ENCODE peak calls at places on chromosomes 1 and 21, in eight cellular contexts. Z, C, B, J, U, E, A and L are unnamed samples.

GRCh38 chr1:217332426-217333065 is 298.3 kb downstream of the GPATCH2 start:
- DNase-seq in Z (peak), C (no peak), B (peak), J (no peak), U (no peak), E (no peak), A (no peak), L (no peak)

GRCh38 chr1:226971765-226972164 is 31.7 kb downstream of the COQ8A start:
- DNase-seq in Z (no peak), C (no peak), B (no peak), J (no peak), U (no peak), E (no peak), A (no peak), L (no peak)

GRCh38 chr21:41183575-41183974 is 15.6 kb downstream of the BACE2 start:
- DNase-seq in Z (no peak), C (peak), B (no peak), J (no peak), U (no peak), E (no peak), A (no peak), L (peak)

GRCh38 chr1:36304970-36305914 is 926 bp upstream of the SH3D21 start:
- DNase-seq in Z (no peak), C (peak), B (no peak), J (peak), U (no peak), E (peak), A (no peak), L (peak)

GRCh38 chr1:60965280-60965854 is 117.0 kb upstream of the NFIA start:
- DNase-seq in Z (no peak), C (no peak), B (no peak), J (no peak), U (no peak), E (no peak), A (no peak), L (no peak)

GRCh38 chr1:39194398-39195051 is 10.0 kb upstream of the MACF1 start:
- DNase-seq in Z (no peak), C (no peak), B (no peak), J (no peak), U (no peak), E (no peak), A (no peak), L (no peak)

GRCh38 chr1:163703794-163704193 is 382.0 kb downstream of the NUF2 start:
- DNase-seq in Z (no peak), C (no peak), B (no peak), J (no peak), U (no peak), E (no peak), A (no peak), L (no peak)

GRCh38 chr1:206962269-206962668 is 8.0 kb downstream of the FCAMR start:
- DNase-seq in Z (no peak), C (no peak), B (no peak), J (no peak), U (no peak), E (no peak), A (peak), L (no peak)

GRCh38 chr21:31922881-31923280 is 50.1 kb downstream of the HUNK start:
- DNase-seq in Z (no peak), C (no peak), B (no peak), J (no peak), U (no peak), E (no peak), A (no peak), L (peak)

GRCh38 chr1:179058343-179059184 is 23.3 kb upstream of the TOR3A start:
- DNase-seq in Z (peak), C (peak), B (peak), J (no peak), U (no peak), E (peak), A (no peak), L (no peak)
- H3K4me3 ChIP-seq in Z (no peak), C (peak), B (no peak), J (no peak), U (no peak), E (no peak), A (no peak), L (no peak)

GRCh38 chr1:193807208-193807607 is 620.8 kb upstream of the B3GALT2 start:
- DNase-seq in Z (no peak), C (no peak), B (no peak), J (no peak), U (no peak), E (no peak), A (no peak), L (no peak)
- H3K4me3 ChIP-seq in Z (no peak), C (no peak), B (no peak), J (no peak), U (no peak), E (no peak), A (no peak), L (no peak)

DNA sequence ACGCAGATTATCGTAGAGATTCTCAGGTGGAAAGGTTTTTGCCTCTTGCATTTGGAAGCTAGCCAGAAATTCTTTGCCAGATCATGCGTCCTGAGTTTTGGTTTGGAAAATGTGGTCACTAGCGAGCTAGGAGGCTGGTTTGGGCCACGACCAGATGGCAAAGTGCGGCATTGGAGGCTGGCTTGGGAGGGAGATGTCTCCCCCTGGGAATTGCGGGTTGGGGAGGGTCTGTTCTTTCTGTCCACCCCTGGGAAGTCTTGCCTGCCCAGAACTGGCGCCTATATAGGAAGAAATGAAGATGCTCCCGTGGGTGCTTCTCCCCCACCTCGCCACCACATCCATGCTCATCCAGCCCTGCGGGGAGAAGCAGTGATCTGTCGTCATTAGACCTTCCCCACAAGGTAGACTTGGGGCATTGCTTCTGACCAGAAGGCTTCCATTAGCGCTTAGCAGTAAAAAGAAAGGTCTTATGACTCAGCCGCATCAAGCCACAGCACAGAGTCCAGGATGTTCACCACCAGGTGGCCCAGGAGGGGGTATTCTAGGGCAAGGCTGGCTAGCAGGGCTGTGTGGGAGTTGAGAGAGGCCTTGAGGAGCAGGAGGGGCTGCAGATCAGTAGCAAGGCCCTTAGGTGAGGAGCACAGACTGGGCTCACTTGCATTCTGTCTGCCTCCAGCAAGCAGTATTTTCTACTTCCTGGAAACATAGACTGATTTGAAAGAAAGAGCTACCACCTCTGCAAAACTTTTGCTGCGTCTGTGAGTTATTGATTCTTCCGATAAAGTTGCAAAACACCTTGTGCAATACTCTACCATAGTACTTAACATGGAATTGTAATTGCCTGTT is 1.5 kb upstream of the PTP4A2 start:
- DNase-seq in Z (peak), C (peak), B (peak), J (peak), U (peak), E (peak), A (peak), L (peak)
- H3K4me3 ChIP-seq in Z (no peak), C (no peak), B (no peak), J (peak), U (no peak), E (no peak), A (peak), L (no peak)

DNA sequence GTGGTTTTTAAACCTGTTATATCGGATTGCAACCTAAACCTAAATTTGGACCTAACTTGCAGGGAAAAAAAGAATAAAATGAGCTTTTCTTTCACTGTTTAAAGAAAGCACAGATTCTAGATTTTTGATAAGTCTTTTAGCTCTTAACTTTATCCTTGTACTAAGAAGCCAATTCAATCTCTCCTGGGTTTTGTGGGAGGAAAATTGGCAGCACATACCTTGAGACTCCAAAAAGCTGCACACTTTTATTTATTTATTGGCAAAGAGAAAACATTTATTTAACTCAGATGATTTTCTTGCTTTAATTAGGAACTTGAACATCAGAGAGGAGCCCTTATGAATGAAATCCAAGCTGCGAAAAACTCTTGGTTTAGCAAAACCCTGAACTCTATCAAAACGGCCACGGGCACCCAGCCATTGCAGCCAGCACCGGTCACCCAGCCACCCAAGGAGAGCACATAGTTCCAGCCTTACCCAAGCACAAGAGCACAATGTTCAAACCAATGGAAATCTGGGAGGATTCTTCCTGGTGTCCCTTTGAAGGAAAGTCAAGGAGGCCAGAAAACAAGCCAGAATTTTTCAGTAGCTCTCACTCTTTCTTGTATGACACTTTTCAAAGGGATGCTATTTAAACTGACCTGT is 10.1 kb upstream of the CACYBP start:
- DNase-seq in Z (no peak), C (no peak), B (no peak), J (no peak), U (no peak), E (no peak), A (no peak), L (no peak)
- H3K4me3 ChIP-seq in Z (peak), C (no peak), B (no peak), J (no peak), U (no peak), E (no peak), A (no peak), L (no peak)

DNA sequence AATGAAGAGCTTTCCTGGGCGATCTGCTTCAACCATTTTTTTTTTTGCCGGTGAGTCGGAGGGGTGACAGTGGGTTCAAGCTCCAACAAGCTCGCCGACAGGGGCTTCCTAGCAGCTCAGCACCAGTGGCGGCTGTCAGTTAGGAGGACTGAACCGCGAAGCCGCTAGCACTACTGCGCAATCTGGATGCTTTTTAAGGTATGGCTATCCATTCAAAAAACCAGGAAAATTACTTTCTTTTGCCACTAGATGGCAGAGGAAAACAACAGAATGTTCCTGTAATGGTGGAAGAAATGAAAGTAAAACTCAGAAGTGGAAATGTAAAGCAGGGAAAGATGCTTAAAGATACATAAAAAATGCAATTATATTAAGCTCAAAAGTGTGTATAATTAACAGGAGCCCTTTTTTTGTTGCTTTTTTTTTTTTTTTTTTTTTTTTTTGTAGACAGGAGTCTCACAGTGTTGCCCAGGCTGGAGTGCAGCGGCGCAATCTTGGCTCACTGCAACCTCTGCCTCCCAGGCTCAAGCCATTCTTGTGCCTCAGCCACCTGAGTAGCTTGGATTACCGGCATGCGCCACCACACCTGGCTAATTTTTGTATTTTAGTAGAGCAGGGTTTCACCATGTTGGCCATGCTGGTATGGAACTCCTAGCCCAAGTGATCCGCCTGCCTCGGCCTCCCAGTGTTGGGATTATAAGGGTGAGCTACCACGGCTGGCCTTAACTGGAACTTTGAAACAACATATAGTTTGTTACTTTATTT is 8.5 kb downstream of the KYAT3 start:
- DNase-seq in Z (peak), C (peak), B (peak), J (no peak), U (no peak), E (peak), A (peak), L (no peak)
- H3K4me3 ChIP-seq in Z (no peak), C (no peak), B (peak), J (no peak), U (no peak), E (peak), A (peak), L (no peak)

DNA sequence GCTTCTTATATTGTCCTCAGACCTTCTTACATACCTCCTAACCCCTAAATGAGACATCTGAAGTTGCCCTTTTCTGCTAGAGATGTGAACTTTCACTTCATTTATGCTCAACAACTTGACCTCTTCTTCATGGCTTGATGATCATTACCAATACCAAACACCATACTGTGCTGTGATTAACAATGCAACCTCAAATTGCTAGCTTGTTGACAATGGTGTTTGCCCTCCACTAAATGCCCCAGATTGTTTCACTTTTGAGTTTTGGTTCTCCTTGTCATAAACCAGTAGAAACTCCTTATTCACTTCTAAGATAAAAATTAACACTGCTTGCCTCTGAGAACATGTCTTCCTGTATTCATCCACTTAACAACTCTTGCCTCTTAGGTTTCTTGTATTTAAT is 5.6 kb downstream of the JAK1 start:
- DNase-seq in Z (no peak), C (no peak), B (no peak), J (no peak), U (no peak), E (no peak), A (no peak), L (no peak)
- H3K4me3 ChIP-seq in Z (no peak), C (no peak), B (no peak), J (no peak), U (no peak), E (no peak), A (no peak), L (no peak)

GRCh38 chr21:45848352-45848751 is 133.2 kb upstream of the COL6A1 start:
- DNase-seq in Z (no peak), C (no peak), B (no peak), J (no peak), U (no peak), E (no peak), A (no peak), L (no peak)
- H3K4me3 ChIP-seq in Z (no peak), C (no peak), B (no peak), J (no peak), U (peak), E (no peak), A (no peak), L (no peak)

GRCh38 chr21:16124397-16125130 is 394.8 kb downstream of the USP25 start:
- DNase-seq in Z (peak), C (peak), B (peak), J (no peak), U (no peak), E (peak), A (no peak), L (no peak)
- H3K4me3 ChIP-seq in Z (no peak), C (no peak), B (peak), J (no peak), U (no peak), E (peak), A (no peak), L (no peak)